ENCODE peak calls at places on chromosomes 1 and 21, in six cellular contexts. B is vagina, F is tibial nerve, J is body of pancreas, X is uterus, Y is Peyer's patch. G is an unnamed sample.

GRCh38 chr1:244066954-244067716 is 16.1 kb downstream of the ZBTB18 start:
- DNase-seq in Y (no peak), F (no peak), J (no peak), X (no peak), B (no peak), G (no peak)

GRCh38 chr1:33002006-33002405 is 34.7 kb downstream of the AK2 start:
- DNase-seq in X (no peak), F (no peak), B (no peak), J (no peak), Y (no peak), G (no peak)

GRCh38 chr1:183945432-183946308 is 91.9 kb downstream of the COLGALT2 start:
- DNase-seq in X (no peak), J (no peak), F (no peak), B (no peak), Y (no peak), G (no peak)

GRCh38 chr1:230112131-230112701 is 45.2 kb downstream of the GALNT2 start:
- DNase-seq in J (no peak), F (no peak), X (no peak), Y (no peak), B (no peak), G (no peak)

GRCh38 chr1:231027971-231028370 is 12.1 kb downstream of the FAM89A start:
- DNase-seq in J (no peak), F (no peak), B (peak; percentile 32), X (no peak), Y (no peak), G (no peak)

GRCh38 chr1:112872551-112872962 is 83.4 kb downstream of the SLC16A1 start:
- DNase-seq in J (no peak), F (no peak), X (no peak), Y (no peak), B (no peak), G (peak; percentile 72)

GRCh38 chr1:12369258-12369657 is 139.4 kb downstream of the VPS13D start:
- DNase-seq in X (no peak), F (no peak), B (peak; percentile 8), Y (no peak), J (no peak), G (no peak)

GRCh38 chr1:77134359-77134758 is 84.9 kb downstream of the PIGK start:
- DNase-seq in Y (no peak), J (no peak), F (no peak), B (no peak), X (no peak), G (no peak)

GRCh38 chr1:197557302-197557701 is 218.0 kb downstream of the DENND1B start:
- DNase-seq in J (no peak), X (no peak), B (no peak), Y (no peak), F (no peak), G (no peak)

GRCh38 chr1:243286409-243287127 is 30.7 kb downstream of the SDCCAG8 start:
- DNase-seq in B (no peak), F (no peak), J (no peak), Y (no peak), X (no peak), G (no peak)

GRCh38 chr1:16927256-16927655 is 5.5 kb downstream of the CROCC start:
- DNase-seq in J (no peak), F (no peak), B (no peak), X (no peak), Y (no peak), G (no peak)

GRCh38 chr1:12159826-12160225 is 7.0 kb upstream of the TNFRSF1B start:
- DNase-seq in Y (no peak), X (no peak), B (no peak), J (no peak), F (no peak), G (no peak)

GRCh38 chr1:104294259-104294658 is 544.6 kb downstream of the AMY1C start:
- DNase-seq in F (no peak), X (no peak), Y (no peak), J (no peak), B (no peak), G (no peak)

GRCh38 chr1:92329356-92330129 is 30.7 kb downstream of the RPAP2 start:
- DNase-seq in B (no peak), F (no peak), J (no peak), Y (no peak), X (no peak), G (no peak)

GRCh38 chr1:225642177-225642576 is 10.7 kb downstream of the ENAH start:
- DNase-seq in X (no peak), B (no peak), J (no peak), Y (no peak), F (no peak), G (no peak)

GRCh38 chr21:45699966-45700365 is 56.4 kb downstream of the PCBP3 start:
- DNase-seq in Y (no peak), X (no peak), J (no peak), F (no peak), B (no peak), G (no peak)

GRCh38 chr1:15155760-15156743 is 2.5 kb downstream of the TMEM51 start:
- DNase-seq in Y (peak; percentile 38), J (peak; percentile 73), X (no peak), B (no peak), F (no peak), G (no peak)

GRCh38 chr1:160400646-160401486 is 502 bp downstream of the VANGL2 start:
- DNase-seq in Y (no peak), J (no peak), F (no peak), X (peak; percentile 31), B (peak; percentile 79), G (no peak)

GRCh38 chr1:55781944-55782482 is 566.8 kb upstream of the USP24 start:
- DNase-seq in J (peak; percentile 26), B (no peak), X (peak; percentile 37), F (no peak), Y (no peak), G (no peak)

GRCh38 chr1:185499986-185500626 is 183.1 kb upstream of the IVNS1ABP start:
- DNase-seq in F (no peak), B (no peak), Y (no peak), J (no peak), X (no peak), G (no peak)

GRCh38 chr1:119962296-119962968 is 66.1 kb upstream of the ADAM30 start:
- DNase-seq in B (no peak), F (no peak), J (no peak), X (no peak), Y (no peak), G (no peak)

GRCh38 chr1:172761581-172762025 is 102.7 kb downstream of the FASLG start:
- DNase-seq in B (no peak), J (no peak), F (no peak), X (no peak), Y (no peak), G (no peak)

GRCh38 chr1:215005078-215005477 is 77.5 kb upstream of the KCNK2 start:
- DNase-seq in Y (no peak), X (no peak), B (no peak), F (no peak), J (no peak), G (no peak)

GRCh38 chr1:44721521-44722361 is 9.2 kb downstream of the RNU5D-1 start:
- DNase-seq in J (peak; percentile 73), Y (no peak), X (peak; percentile 48), F (no peak), B (no peak), G (peak; percentile 98)

GRCh38 chr1:203706444-203706843 is 58.5 kb upstream of the LAX1 start:
- DNase-seq in F (no peak), J (no peak), Y (no peak), B (no peak), X (no peak), G (no peak)

GRCh38 chr1:48402619-48403018 is 69.4 kb downstream of the SPATA6 start:
- DNase-seq in J (no peak), F (no peak), B (no peak), X (no peak), Y (no peak), G (no peak)

GRCh38 chr1:75559800-75560199 is 51.1 kb downstream of the SLC44A5 start:
- DNase-seq in B (no peak), Y (no peak), J (no peak), F (no peak), X (no peak), G (no peak)

GRCh38 chr1:226661271-226661670 is 77.8 kb downstream of the ITPKB start:
- DNase-seq in Y (no peak), J (no peak), F (no peak), B (no peak), X (no peak), G (no peak)

GRCh38 chr21:46559291-46559983 is 45.4 kb downstream of the S100B start:
- DNase-seq in J (no peak), X (no peak), F (no peak), B (no peak), Y (peak; percentile 46), G (peak; percentile 11)

GRCh38 chr1:182783068-182783467 is 6.5 kb upstream of the NPL start:
- DNase-seq in X (no peak), F (no peak), J (no peak), Y (no peak), B (no peak), G (no peak)

GRCh38 chr1:3094863-3095780 is 26.1 kb downstream of the PRDM16 start:
- DNase-seq in B (no peak), J (no peak), F (no peak), X (no peak), Y (no peak), G (no peak)
- TF ChIP-seq POLR2A in B (no peak), J (no peak), F (no peak), X (no peak), Y (no peak), G (no peak)

GRCh38 chr1:28552482-28553228 is at the start of gene TRNAU1AP:
- DNase-seq in X (peak; percentile 98), Y (peak; percentile 99), F (peak; percentile 91), J (peak; percentile 98), B (peak; percentile 96), G (peak; percentile 99)
- TF ChIP-seq POLR2A in X (peak; percentile 58), Y (peak; percentile 73), F (peak; percentile 83), J (peak; percentile 81), B (no peak), G (peak; percentile 85)

GRCh38 chr1:235160965-235161684 is at the start of gene RBM34:
- DNase-seq in F (peak; percentile 83), X (peak; percentile 92), J (peak; percentile 92), B (peak; percentile 92), Y (peak; percentile 96), G (peak; percentile 96)
- TF ChIP-seq POLR2A in F (peak; percentile 100), X (peak; percentile 99), J (peak; percentile 96), B (peak; percentile 49), Y (peak; percentile 98), G (peak; percentile 99)

DNA sequence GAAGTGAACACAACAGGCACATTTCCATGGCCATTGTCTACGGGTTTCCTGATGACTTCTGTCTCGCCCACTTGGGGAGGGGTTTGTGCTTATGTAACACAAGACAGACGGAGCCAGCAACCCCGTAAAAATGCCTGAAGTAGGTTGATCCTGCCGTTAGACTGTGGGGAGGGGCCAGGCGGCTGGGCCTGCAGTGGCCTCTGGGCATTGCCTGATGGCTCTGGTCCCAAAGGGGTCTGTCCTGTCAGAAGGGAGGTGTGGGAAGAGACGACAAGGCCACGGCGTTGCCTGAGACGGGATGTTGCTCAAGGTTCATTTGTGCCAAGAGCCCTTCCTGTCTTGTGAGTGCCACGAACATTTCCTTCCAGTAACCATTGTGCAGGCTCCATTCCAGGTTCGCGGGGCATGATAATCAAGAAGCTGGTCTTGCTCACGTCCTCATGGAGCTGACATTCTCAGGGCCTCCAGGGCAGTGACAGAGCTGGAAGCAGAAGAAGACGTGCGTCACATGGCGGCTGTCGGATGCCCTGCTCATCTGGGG is 44.7 kb downstream of the ABCG1 start:
- DNase-seq in F (no peak), X (peak; percentile 22), Y (no peak), J (peak; percentile 33), B (no peak), G (no peak)
- TF ChIP-seq POLR2A in F (no peak), X (no peak), Y (no peak), J (no peak), B (no peak), G (no peak)

G was measured in K562.